ENCODE peak calls at places on chromosomes 12 and 14, in seven cellular contexts. Y, S, F, V, E, J and T are unnamed samples.

GRCh38 chr12:53985358-53985899 is 483 bp downstream of the HOXC10 start:
- DNase-seq in Y (no peak), S (no peak), F (no peak), V (peak; percentile 80), E (no peak), J (no peak), T (no peak)

GRCh38 chr12:92331383-92331782 is 185.7 kb upstream of the BTG1 start:
- DNase-seq in Y (no peak), S (no peak), F (no peak), V (no peak), E (no peak), J (no peak), T (no peak)

GRCh38 chr12:97288526-97288925 is 174.1 kb upstream of the RMST start:
- DNase-seq in Y (no peak), S (no peak), F (no peak), V (no peak), E (no peak), J (no peak), T (no peak)

GRCh38 chr12:65803253-65803652 is 21.0 kb upstream of the HMGA2 start:
- DNase-seq in Y (no peak), S (no peak), F (no peak), V (no peak), E (no peak), J (no peak), T (no peak)

GRCh38 chr12:62808166-62808879 is 126.6 kb downstream of the PPM1H start:
- DNase-seq in Y (no peak), S (no peak), F (no peak), V (peak; percentile 40), E (no peak), J (no peak), T (no peak)

GRCh38 chr14:74977901-74978385 is 22.5 kb upstream of the PGF start:
- DNase-seq in Y (no peak), S (no peak), F (no peak), V (no peak), E (no peak), J (no peak), T (peak; percentile 10)

GRCh38 chr12:76781321-76781720 is 17.4 kb downstream of the ZDHHC17 start:
- DNase-seq in Y (no peak), S (no peak), F (no peak), V (peak; percentile 69), E (no peak), J (no peak), T (peak; percentile 36)

GRCh38 chr12:101919447-101919846 is 42.1 kb downstream of the DRAM1 start:
- DNase-seq in Y (no peak), S (no peak), F (no peak), V (no peak), E (no peak), J (no peak), T (no peak)

GRCh38 chr14:100566119-100566518 is 21.1 kb downstream of the BEGAIN start:
- DNase-seq in Y (no peak), S (no peak), F (no peak), V (no peak), E (no peak), J (no peak), T (no peak)

GRCh38 chr12:90010089-90010488 is 301.5 kb upstream of the ATP2B1 start:
- DNase-seq in Y (no peak), S (no peak), F (no peak), V (peak; percentile 71), E (no peak), J (no peak), T (no peak)

GRCh38 chr14:38000340-38000739 is 207.4 kb upstream of the SSTR1 start:
- DNase-seq in Y (no peak), S (no peak), F (no peak), V (no peak), E (no peak), J (no peak), T (no peak)